ENCODE peak calls at places on chromosomes 12 and 14, in seven cellular contexts. B, N, Q, I, W, T and G are unnamed samples.
A peak's percentile ranks its signal among the peaks of the same experiment; 100 is the strongest.

GRCh38 chr12:80175307-80175930 is 76.1 kb downstream of the OTOGL start:
- DNase-seq in N (peak; percentile 13), B (peak; percentile 52), I (no peak), T (no peak), W (no peak), Q (no peak), G (no peak)

GRCh38 chr12:67595365-67595764 is 53.2 kb upstream of the DYRK2 start:
- DNase-seq in B (no peak), I (no peak), Q (no peak), N (no peak), T (peak; percentile 90), W (no peak), G (no peak)

GRCh38 chr12:57836442-57837375 is 9.8 kb downstream of the CTDSP2 start:
- DNase-seq in N (peak; percentile 86), B (peak; percentile 86), T (no peak), I (peak; percentile 82), Q (no peak), W (no peak), G (peak; percentile 80)

GRCh38 chr12:94988471-94988870 is 15.0 kb downstream of the NDUFA12 start:
- DNase-seq in T (no peak), W (no peak), N (no peak), B (no peak), I (no peak), Q (no peak), G (no peak)

GRCh38 chr14:92252291-92252690 is 70.7 kb upstream of the SLC24A4 start:
- DNase-seq in W (no peak), N (no peak), Q (no peak), B (no peak), I (no peak), T (no peak), G (no peak)

GRCh38 chr14:24238527-24239037 is 3.8 kb downstream of the TINF2 start:
- DNase-seq in I (no peak), T (no peak), N (no peak), W (no peak), B (no peak), Q (no peak), G (no peak)

GRCh38 chr14:39175445-39176262 is 600 bp downstream of the PNN start:
- DNase-seq in T (peak; percentile 40), W (no peak), N (peak; percentile 67), B (peak; percentile 21), I (peak; percentile 41), Q (no peak), G (no peak)

GRCh38 chr14:50668008-50668851 is at the start of gene SAV1:
- DNase-seq in N (peak; percentile 89), Q (peak; percentile 87), B (peak; percentile 87), T (peak; percentile 73), I (peak; percentile 80), W (peak; percentile 89), G (peak; percentile 86)

GRCh38 chr14:61933021-61933420 is 170.8 kb downstream of the SNAPC1 start:
- DNase-seq in T (no peak), Q (no peak), N (no peak), B (no peak), I (no peak), W (no peak), G (no peak)

GRCh38 chr12:112218150-112218549 is 92.8 kb downstream of the TRAFD1 start:
- DNase-seq in N (no peak), B (peak; percentile 24), Q (no peak), W (no peak), T (peak; percentile 21), I (no peak), G (peak; percentile 20)

DNA sequence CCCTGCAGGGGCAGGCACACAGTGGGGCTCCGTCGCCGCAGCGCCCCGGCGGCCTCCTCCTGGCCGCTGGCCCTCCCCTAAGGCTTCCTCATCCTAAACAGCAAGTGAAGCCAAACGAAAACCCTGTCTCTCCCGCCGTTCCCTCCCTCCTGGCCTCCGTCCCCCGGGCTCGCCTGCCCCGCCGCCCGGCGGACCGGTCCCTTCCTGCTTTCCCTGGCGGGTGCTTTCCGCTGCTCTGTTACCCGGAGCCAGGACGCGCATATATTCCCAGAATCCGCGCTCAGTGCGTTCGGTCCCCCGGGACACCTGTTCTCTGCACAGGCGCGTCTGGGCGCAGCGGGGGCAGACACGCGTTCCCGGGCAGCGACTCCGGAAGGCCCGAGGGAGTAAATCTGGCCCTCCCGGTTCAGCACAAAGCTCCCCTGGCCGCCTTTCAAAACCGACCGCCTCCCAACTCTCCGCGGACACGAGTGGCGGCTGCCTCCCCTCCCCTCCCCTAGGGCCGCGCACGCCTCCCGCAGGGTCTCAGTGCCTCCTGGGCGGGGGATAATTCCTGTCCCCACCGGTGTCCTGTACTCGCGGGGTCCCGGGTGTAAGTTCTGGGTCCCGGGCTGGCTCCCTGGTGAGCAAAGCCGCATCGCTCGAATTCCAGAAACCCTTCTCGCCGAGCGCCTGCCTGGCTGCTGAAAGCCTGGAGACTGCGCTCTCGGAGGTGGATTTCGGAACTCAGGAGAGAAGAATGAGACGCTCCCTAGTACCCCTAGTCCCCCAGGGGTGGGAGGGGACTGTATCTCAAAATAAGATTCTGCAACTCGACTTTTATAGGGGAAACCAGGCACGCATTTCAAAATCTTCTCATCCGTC is 21.4 kb upstream of the CEP170B start:
- DNase-seq in T (peak; percentile 38), I (peak; percentile 72), Q (peak; percentile 72), W (peak; percentile 59), N (peak; percentile 84), B (no peak), G (no peak)
- H3K27me3 ChIP-seq in T (no peaks in the 10 kb centered on the region), I (no peaks in the 10 kb centered on the region), Q (peaks cover 18% of the 10 kb centered on the region), W (no peaks in the 10 kb centered on the region), N (no peaks in the 10 kb centered on the region), B (peaks cover 58% of the 10 kb centered on the region), G (peaks cover 74% of the 10 kb centered on the region)

GRCh38 chr12:117456076-117456475 is 94.7 kb upstream of the NOS1 start:
- DNase-seq in T (no peak), W (no peak), B (no peak), Q (no peak), N (no peak), I (no peak), G (no peak)
- H2AK5ac ChIP-seq in T (no peak overlapping the region), W (no peak overlapping the region), B (no peak overlapping the region), Q (no peak overlapping the region), N (no peak overlapping the region), I (no peak overlapping the region), G (no peak overlapping the region)

GRCh38 chr14:55975281-55975905 is 142.8 kb upstream of the PELI2 start:
- DNase-seq in B (no peak), Q (no peak), T (no peak), I (no peak), N (no peak), W (no peak), G (no peak)
- H3K18ac ChIP-seq in B (no peak overlapping the region), Q (no peak overlapping the region), T (no peak overlapping the region), I (no peak overlapping the region), N (no peak overlapping the region), W (no peak overlapping the region), G (no peak overlapping the region)

GRCh38 chr14:74953686-74954085 is 1.7 kb downstream of the PGF start:
- DNase-seq in T (no peak), B (no peak), N (no peak), W (no peak), Q (no peak), I (no peak), G (no peak)

GRCh38 chr14:74955229-74955999 is at the start of gene PGF:
- DNase-seq in W (peak; percentile 54), N (peak; percentile 70), Q (peak; percentile 89), I (peak; percentile 84), B (no peak), T (peak; percentile 99), G (peak; percentile 70)

GRCh38 chr14:74952697-74953484 is 2.5 kb downstream of the PGF start:
- DNase-seq in N (no peak), Q (no peak), T (no peak), W (no peak), B (no peak), I (no peak), G (no peak)

GRCh38 chr14:74954947-74955228 is 509 bp downstream of the PGF start:
- DNase-seq in Q (no peak), W (no peak), I (no peak), T (no peak), N (no peak), B (no peak), G (no peak)

DNA sequence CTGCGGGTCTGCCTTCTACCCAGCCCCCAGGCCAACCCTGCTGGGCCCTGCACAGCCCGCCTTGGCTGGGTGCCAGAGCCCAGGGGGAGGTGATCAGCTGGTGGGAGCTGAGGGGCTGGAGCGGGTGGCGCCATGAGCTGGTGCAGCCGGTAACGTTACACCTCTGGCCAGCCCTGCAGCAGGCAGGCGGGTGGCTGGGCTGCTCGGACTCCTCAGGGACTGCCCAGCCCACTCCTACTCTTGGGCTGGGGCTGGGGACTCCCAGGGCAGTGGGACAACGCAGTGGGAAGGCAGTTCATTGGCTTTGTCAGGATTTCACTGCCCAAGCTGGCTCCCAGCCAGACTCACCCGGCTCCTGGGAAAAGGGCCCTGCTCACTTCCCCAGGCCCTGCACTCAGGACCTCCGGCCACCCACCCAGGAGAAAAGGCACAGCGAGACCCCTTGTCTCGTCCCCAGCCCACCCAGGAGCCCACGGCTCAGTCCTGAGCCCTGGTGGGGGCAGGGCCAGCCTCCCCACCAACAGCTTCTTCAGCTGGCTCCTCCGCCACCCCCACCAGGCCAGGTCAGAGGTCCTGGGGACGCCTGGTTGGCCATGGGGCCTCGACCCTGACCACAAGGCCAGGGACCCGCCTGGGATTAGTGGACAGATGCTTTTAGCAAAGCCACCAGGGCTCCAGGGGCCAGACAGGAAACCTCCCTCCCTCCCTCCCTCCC is 1.0 kb downstream of the PGF start:
- DNase-seq in Q (no peak), T (peak; percentile 51), N (no peak), B (no peak), I (no peak), W (no peak), G (peak; percentile 52)
- H3K27me3 ChIP-seq in Q (peaks cover 13% of the 10 kb centered on the region), T (no peaks in the 10 kb centered on the region), N (no peaks in the 10 kb centered on the region), B (peaks cover 17% of the 10 kb centered on the region), I (no peaks in the 10 kb centered on the region), W (no peaks in the 10 kb centered on the region), G (no peaks in the 10 kb centered on the region)

DNA sequence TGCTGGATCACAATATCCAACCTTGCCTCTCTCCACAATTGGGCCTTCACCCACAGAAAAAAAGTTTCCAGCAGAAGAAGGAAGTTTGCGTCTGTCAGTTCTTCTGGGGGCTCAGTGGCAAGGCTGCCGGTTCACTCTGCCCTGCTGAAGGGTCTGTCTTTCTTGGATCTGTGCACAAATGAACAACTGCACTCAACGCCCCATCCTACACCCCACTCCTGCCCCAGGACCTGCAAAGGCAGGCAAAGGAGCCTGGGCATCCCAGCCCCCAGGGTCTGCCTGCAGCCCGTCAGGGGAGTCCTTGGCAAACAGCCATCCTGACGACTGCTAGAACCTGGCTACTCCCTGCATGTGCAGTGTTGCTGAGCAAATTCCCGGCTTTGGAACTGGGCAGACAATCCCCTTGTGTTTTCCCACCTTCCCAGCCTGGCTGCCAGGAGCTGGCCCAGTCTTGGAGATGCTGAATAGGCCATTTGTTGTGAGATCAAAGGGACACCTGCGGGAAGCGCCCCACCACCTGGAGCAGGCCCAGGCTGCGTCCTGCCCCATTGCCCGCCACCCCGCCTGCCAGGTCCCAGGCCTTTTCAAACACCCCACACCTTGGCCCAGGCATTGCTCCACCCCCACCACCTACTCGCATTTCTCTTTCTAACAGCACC is 311.9 kb downstream of the BCL11B start:
- DNase-seq in T (no peak), Q (peak; percentile 48), I (peak; percentile 39), N (no peak), W (no peak), B (no peak), G (no peak)
- H2AK5ac ChIP-seq in T (no peak overlapping the region), Q (no peak overlapping the region), I (no peak overlapping the region), N (no peak overlapping the region), W (no peak overlapping the region), B (no peak overlapping the region), G (no peak overlapping the region)

GRCh38 chr12:114512351-114512750 is 106.4 kb upstream of the TBX5 start:
- DNase-seq in W (no peak), T (no peak), B (no peak), N (peak; percentile 49), Q (no peak), I (no peak), G (no peak)
- H3K18ac ChIP-seq in W (no peak overlapping the region), T (no peak overlapping the region), B (no peak overlapping the region), N (no peak overlapping the region), Q (no peak overlapping the region), I (no peak overlapping the region), G (no peak overlapping the region)